ENCODE peak calls at places on chromosomes 11 and 22, in eight cellular contexts. B is K562, R is epithelial cell of esophagus, E is skeletal muscle cell, X is sciatic nerve, Z is lower lobe of right lung, O is ELF-1, S is astrocyte of the spinal cord. M is an unnamed sample.

GRCh38 chr11:133343951-133344350 is 188.3 kb downstream of the OPCML start:
- DNase-seq in B (no peak), O (peak), R (peak), S (peak), E (no peak), Z (no peak), X (no peak), M (no peak)

GRCh38 chr11:114036156-114036811 is 23.2 kb upstream of the ZBTB16 start:
- DNase-seq in E (no peak), S (peak), Z (peak), B (peak), R (peak), X (peak), O (peak), M (peak)

GRCh38 chr22:33853200-33854097 is 66.8 kb downstream of the LARGE1 start:
- DNase-seq in R (peak), O (peak), S (peak), Z (peak), X (no peak), B (no peak), E (peak), M (no peak)

GRCh38 chr11:119335655-119336543 is 1.6 kb downstream of the RNF26 start:
- DNase-seq in E (no peak), R (no peak), B (no peak), Z (peak), X (no peak), S (no peak), O (no peak), M (no peak)

GRCh38 chr11:46554205-46555162 is 39.3 kb downstream of the AMBRA1 start:
- DNase-seq in O (no peak), B (no peak), E (peak), S (peak), X (no peak), R (peak), Z (no peak), M (no peak)

GRCh38 chr22:50435701-50436115 is 39.1 kb downstream of the SBF1 start:
- DNase-seq in Z (no peak), X (no peak), R (peak), B (no peak), S (no peak), O (no peak), E (no peak), M (no peak)

GRCh38 chr11:28581286-28582242 is 473.4 kb downstream of the METTL15 start:
- DNase-seq in Z (no peak), B (no peak), X (no peak), S (peak), R (peak), E (peak), O (peak), M (no peak)

GRCh38 chr11:106724293-106724892 is 293.9 kb downstream of the GUCY1A2 start:
- DNase-seq in O (no peak), B (no peak), Z (no peak), R (peak), X (no peak), E (peak), S (no peak), M (no peak)

GRCh38 chr11:99638073-99638553 is 617.4 kb downstream of the CNTN5 start:
- DNase-seq in X (no peak), E (no peak), O (no peak), Z (no peak), B (no peak), S (no peak), R (no peak), M (no peak)

GRCh38 chr11:79427126-79427525 is 13.7 kb downstream of the TENM4 start:
- DNase-seq in O (no peak), Z (no peak), R (no peak), E (no peak), S (no peak), X (no peak), B (no peak), M (no peak)

GRCh38 chr11:131356201-131356600 is 14.2 kb upstream of the NTM start:
- DNase-seq in X (no peak), B (no peak), Z (no peak), E (peak), R (no peak), S (peak), O (no peak), M (no peak)

GRCh38 chr22:36819112-36819511 is 2.3 kb upstream of the PVALB start:
- DNase-seq in R (no peak), S (no peak), X (no peak), Z (no peak), O (peak), B (no peak), E (no peak), M (no peak)

GRCh38 chr22:16955678-16956210 is 52.3 kb downstream of the GAB4 start:
- DNase-seq in O (no peak), Z (no peak), S (no peak), X (no peak), R (no peak), B (no peak), E (no peak), M (peak)

M was measured in HEK293T.